ENCODE peak calls at places on chromosomes 6 and 20, in five cellular contexts. C, M, F, R and I are unnamed samples.

GRCh38 chr20:25039697-25040437 is 18.1 kb downstream of the ACSS1 start:
- DNase-seq in M (peak; percentile 44), R (no peak), C (no peak), F (no peak), I (no peak)

GRCh38 chr6:117545161-117545595 is 57.1 kb downstream of the GOPC start:
- DNase-seq in C (no peak), R (no peak), F (no peak), M (no peak), I (peak; percentile 85)

GRCh38 chr6:35086282-35086632 is 54.9 kb downstream of the TCP11 start:
- DNase-seq in C (peak; percentile 16), R (no peak), M (no peak), F (no peak), I (no peak)

GRCh38 chr6:74130641-74131040 is 434.6 kb downstream of the CD109 start:
- DNase-seq in F (no peak), M (no peak), C (no peak), R (no peak), I (no peak)

GRCh38 chr6:31401403-31401802 is 2.0 kb upstream of the MICA start:
- DNase-seq in R (no peak), M (peak; percentile 81), F (no peak), C (no peak), I (peak; percentile 69)

GRCh38 chr6:111581957-111582356 is 23.7 kb downstream of the TRAF3IP2 start:
- DNase-seq in R (no peak), F (no peak), M (no peak), C (no peak), I (no peak)

GRCh38 chr20:5675103-5676091 is 74.8 kb upstream of the SHLD1 start:
- DNase-seq in R (no peak), F (no peak), M (no peak), C (no peak), I (no peak)

GRCh38 chr6:160088069-160088773 is 33.4 kb upstream of the SLC22A1 start:
- DNase-seq in M (peak; percentile 89), C (peak; percentile 75), R (peak; percentile 43), F (no peak), I (peak; percentile 33)

GRCh38 chr20:23160536-23161243 is 74.6 kb upstream of the CD93 start:
- DNase-seq in M (no peak), R (no peak), C (no peak), F (no peak), I (no peak)

GRCh38 chr6:112407191-112407590 is 60.1 kb downstream of the RFPL4B start:
- DNase-seq in M (no peak), R (no peak), F (no peak), C (no peak), I (no peak)

GRCh38 chr6:26552205-26552604 is 14.0 kb downstream of the HMGN4 start:
- DNase-seq in M (no peak), R (no peak), F (no peak), C (no peak), I (no peak)

GRCh38 chr20:63172726-63173125 is 43.2 kb downstream of the YTHDF1 start:
- DNase-seq in R (peak; percentile 74), M (no peak), F (no peak), C (no peak), I (peak; percentile 52)

GRCh38 chr6:109705258-109705657 is 14.2 kb downstream of the FIG4 start:
- DNase-seq in C (peak; percentile 76), F (peak; percentile 59), R (peak; percentile 72), M (peak; percentile 88), I (peak; percentile 78)

GRCh38 chr6:47247227-47247797 is 62.4 kb downstream of the TNFRSF21 start:
- DNase-seq in C (peak; percentile 47), F (no peak), M (no peak), R (no peak), I (no peak)

GRCh38 chr6:167559675-167560479 is 235.0 kb downstream of the TTLL2 start:
- DNase-seq in R (no peak), C (no peak), F (no peak), M (no peak), I (peak; percentile 97)

DNA sequence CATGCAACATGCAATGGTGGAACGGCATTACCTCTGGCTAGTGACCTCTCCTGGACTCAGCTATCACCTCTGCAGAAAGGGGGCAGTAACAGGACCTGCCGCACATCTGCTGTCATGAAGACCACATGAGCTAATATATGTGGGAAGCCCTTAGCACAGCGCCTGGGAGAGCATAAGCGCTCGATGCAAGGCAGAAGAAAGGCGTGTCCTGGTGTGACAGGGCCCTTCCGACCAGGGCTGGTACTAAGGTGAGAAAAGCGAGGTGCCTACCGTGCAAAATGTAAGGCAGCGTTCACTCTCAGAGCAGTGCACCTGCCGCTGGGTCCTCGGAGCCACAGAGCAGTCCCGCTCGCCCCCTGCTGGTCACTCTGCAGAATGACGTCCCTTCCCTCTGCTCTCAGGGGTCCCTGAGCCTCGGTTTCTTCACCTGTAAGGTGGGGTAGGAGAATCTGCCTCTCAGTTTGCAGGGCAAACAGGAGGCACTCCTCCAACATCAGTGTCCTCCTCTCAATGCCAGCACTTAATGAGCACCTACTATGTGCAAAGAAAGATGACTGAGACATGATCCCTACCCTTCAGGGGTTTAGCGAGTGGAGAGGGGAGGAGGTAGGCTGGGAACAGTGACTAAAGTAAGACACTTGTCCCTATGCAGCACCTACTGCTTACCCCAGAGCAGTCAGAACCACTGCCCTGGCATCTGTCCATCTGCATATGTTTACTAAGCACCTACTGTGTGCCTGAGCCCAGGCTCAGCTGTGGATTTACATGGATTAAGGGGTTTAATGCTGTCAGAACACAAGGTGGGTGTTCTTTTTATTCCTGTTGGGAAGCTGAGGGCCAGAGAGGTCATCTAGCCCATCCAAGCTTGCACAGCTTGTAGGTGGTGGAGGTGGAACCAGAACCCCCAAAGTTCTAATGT is 41.1 kb upstream of the PTGIS start:
- DNase-seq in M (no peak), F (no peak), C (peak; percentile 80), R (peak; percentile 73), I (peak; percentile 75)
- TF ChIP-seq MXI1 in M (no peak), F (no peak), C (no peak), R (no peak), I (no peak)

GRCh38 chr20:15763344-15763743 is 809.9 kb downstream of the KIF16B start:
- DNase-seq in R (no peak), M (peak; percentile 3), F (no peak), C (no peak), I (no peak)

GRCh38 chr20:15756401-15756800 is 816.8 kb downstream of the KIF16B start:
- DNase-seq in M (no peak), F (no peak), C (no peak), R (no peak), I (no peak)

GRCh38 chr20:15760217-15760567 is 813.1 kb downstream of the KIF16B start:
- DNase-seq in F (no peak), M (no peak), C (no peak), R (no peak), I (no peak)

GRCh38 chr20:15756001-15756400 is 817.2 kb downstream of the KIF16B start:
- DNase-seq in F (no peak), C (no peak), M (no peak), R (no peak), I (no peak)

DNA sequence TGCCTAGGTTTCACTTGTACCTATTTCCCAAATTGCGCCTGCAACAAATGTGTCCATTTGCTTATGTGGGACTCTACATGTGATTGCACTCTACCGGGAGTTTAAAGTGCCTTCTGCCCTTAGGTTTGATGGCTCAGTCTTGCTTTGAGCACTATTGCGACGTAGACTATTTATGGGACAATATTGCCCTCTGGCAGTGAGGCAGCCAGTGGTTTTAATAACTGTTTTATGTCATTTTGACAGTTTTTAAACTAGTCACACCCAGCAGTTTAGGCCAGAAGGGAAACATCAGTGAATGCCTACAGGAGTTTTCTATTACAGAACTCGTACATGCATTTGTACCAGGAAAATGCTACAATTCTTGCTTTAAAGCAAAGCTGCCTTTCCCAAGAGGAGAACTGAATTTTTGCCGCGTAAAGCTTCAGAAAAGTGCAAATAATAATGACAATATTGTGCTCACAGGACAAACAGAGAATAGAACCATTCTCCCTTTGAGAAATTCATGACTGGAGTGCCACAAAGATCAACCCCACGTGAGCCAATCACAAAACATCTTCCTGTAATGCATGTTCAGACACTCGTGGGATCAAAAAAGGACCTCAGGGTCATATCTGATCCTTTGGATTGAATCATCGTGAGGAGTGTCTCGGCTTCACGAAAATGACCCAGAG is 813.6 kb downstream of the KIF16B start:
- DNase-seq in M (no peak), C (peak; percentile 2), R (no peak), F (no peak), I (no peak)
- TF ChIP-seq MXI1 in M (no peak), C (no peak), R (no peak), F (no peak), I (no peak)

DNA sequence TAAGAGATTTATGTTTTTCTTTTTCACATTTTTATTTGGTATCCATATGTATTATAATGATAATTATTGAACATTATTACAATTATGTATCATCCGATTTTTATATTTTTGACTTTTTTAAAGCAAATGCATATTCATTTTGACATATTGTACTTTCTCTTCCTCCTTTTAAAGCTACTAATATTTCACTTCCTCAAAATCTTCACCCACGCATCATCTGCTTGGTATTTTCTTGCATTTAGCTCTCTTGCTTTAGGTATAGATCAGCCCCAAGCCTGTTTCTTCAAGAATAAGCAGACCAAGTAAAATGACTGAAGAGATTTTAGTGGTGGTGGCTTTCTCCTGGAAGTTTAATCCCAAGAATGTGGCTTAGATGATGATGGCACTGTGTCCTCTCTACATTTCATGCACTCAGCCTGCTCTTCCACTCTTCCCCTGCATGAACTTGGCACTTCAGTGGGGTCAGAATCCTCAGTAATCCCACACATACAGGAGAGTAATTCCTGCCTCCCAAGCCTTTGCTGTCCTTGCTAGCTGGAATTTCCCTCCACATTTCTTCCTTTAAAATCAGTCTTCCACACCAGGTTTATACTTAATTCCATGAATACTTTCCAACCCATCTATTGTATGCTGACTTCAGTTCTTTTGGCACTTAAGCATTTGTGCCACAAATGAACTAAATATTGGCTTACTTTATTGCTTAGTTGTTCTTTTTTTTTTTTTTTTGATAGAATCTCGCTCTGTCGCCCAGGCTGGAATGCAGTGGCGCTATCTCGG is 8.2 kb downstream of the NCOA7 start:
- DNase-seq in M (no peak), R (no peak), F (peak; percentile 72), C (no peak), I (no peak)
- TF ChIP-seq MXI1 in M (no peak), R (no peak), F (peak; percentile 15), C (no peak), I (no peak)

GRCh38 chr20:20441259-20441658 is 73.4 kb downstream of the INSM1 start:
- DNase-seq in R (no peak), F (no peak), M (no peak), C (no peak), I (no peak)
- TF ChIP-seq MXI1 in R (no peak), F (no peak), M (no peak), C (no peak), I (no peak)

DNA sequence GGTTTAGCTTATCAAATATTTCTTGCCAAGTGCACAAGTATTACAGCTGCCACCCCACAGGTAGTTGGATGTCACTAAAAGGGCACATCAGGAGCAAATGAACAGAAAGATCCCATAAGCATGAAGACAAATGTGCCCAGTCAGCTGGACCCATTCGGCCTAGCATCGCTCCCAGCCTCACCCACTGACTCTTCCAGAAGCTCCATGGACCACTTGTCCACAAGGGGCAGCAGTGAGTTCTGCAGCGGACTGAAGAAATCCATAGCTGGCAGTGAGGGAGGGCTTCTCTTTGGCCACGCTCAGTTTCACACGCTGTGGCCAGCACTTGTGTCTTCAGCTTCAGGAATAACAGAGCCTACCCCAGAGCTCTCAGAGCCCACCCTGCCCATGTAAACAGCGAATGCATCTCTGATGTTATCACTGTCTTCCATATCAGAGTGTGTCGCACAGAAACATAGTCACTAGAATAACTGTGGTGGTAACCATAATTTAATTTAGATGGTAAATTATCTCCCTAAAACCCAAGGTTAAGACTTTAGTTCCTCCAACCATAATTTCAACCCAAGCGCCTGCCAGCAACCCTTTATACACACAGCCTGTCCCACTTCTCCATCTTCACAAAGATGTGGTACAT is 15.8 kb downstream of the CGA start:
- DNase-seq in C (peak; percentile 69), R (peak; percentile 75), M (peak; percentile 63), F (no peak), I (peak; percentile 71)
- TF ChIP-seq MXI1 in C (no peak), R (no peak), M (no peak), F (no peak), I (no peak)